ENCODE peak calls at places on chromosome 2, in seven cellular contexts. B is spleen, A is body of pancreas, D is upper lobe of right lung, P is lung, S is WERI-Rb-1, E is transverse colon. K is an unnamed sample.

GRCh38 chr2:226791056-226791486 is 8.5 kb downstream of the IRS1 start:
- DNase-seq in B (no peak), A (no peak), D (peak; percentile 76), P (peak; percentile 51), S (peak; percentile 38), E (peak; percentile 59), K (peak; percentile 59)

GRCh38 chr2:185668710-185669109 is 69.9 kb upstream of the FSIP2 start:
- DNase-seq in B (no peak), A (no peak), D (no peak), P (no peak), S (no peak), E (no peak), K (no peak)

GRCh38 chr2:88307817-88308216 is 137.7 kb downstream of the THNSL2 start:
- DNase-seq in B (no peak), A (no peak), D (no peak), P (no peak), S (peak; percentile 16), E (no peak), K (no peak)

GRCh38 chr2:102268529-102269524 is 42.5 kb upstream of the IL1RL1 start:
- DNase-seq in B (no peak), A (no peak), D (no peak), P (no peak), S (no peak), E (no peak), K (no peak)

GRCh38 chr2:160932960-160933359 is 227.3 kb upstream of the TANK start:
- DNase-seq in B (no peak), A (no peak), D (no peak), P (no peak), S (no peak), E (no peak), K (no peak)

GRCh38 chr2:171522804-171523338 is 597 bp downstream of the CYBRD1 start:
- DNase-seq in B (peak; percentile 81), A (no peak), D (peak; percentile 72), P (no peak), S (peak; percentile 27), E (peak; percentile 32), K (peak; percentile 23)

GRCh38 chr2:195021704-195022513 is 635.1 kb upstream of the SLC39A10 start:
- DNase-seq in B (no peak), A (no peak), D (no peak), P (no peak), S (no peak), E (no peak), K (no peak)

GRCh38 chr2:158094487-158095092 is 7.1 kb upstream of the UPP2 start:
- DNase-seq in B (peak; percentile 9), A (no peak), D (no peak), P (no peak), S (no peak), E (peak; percentile 16), K (peak; percentile 45)

GRCh38 chr2:188395903-188396699 is 104.4 kb downstream of the GULP1 start:
- DNase-seq in B (peak; percentile 58), A (no peak), D (no peak), P (no peak), S (no peak), E (no peak), K (no peak)

GRCh38 chr2:40240067-40240466 is 211.8 kb downstream of the SLC8A1 start:
- DNase-seq in B (no peak), A (peak; percentile 51), D (peak; percentile 76), P (peak; percentile 67), S (no peak), E (peak; percentile 61), K (peak; percentile 67)

GRCh38 chr2:12202702-12203101 is 456.3 kb downstream of the LPIN1 start:
- DNase-seq in B (no peak), A (no peak), D (no peak), P (no peak), S (no peak), E (no peak), K (no peak)

GRCh38 chr2:134919360-134920210 is 963 bp downstream of the CCNT2 start:
- DNase-seq in B (no peak), A (peak; percentile 43), D (no peak), P (peak; percentile 33), S (no peak), E (peak; percentile 60), K (peak; percentile 60)

GRCh38 chr2:216776076-216776726 is 80.9 kb upstream of the IGFBP5 start:
- DNase-seq in B (no peak), A (no peak), D (no peak), P (no peak), S (no peak), E (no peak), K (no peak)

GRCh38 chr2:46701152-46701551 is 214.5 kb downstream of the MCFD2 start:
- DNase-seq in B (no peak), A (no peak), D (no peak), P (no peak), S (no peak), E (no peak), K (no peak)

GRCh38 chr2:33933203-33933602 is 334.1 kb upstream of the FAM98A start:
- DNase-seq in B (no peak), A (no peak), D (no peak), P (no peak), S (no peak), E (no peak), K (no peak)

GRCh38 chr2:116761864-116762263 is 1052.6 kb upstream of the DDX18 start:
- DNase-seq in B (no peak), A (no peak), D (no peak), P (no peak), S (no peak), E (no peak), K (no peak)

GRCh38 chr2:109545828-109546713 is 67.7 kb downstream of the SEPTIN10 start:
- DNase-seq in B (no peak), A (peak; percentile 67), D (peak; percentile 72), P (peak; percentile 57), S (peak; percentile 60), E (peak; percentile 63), K (peak; percentile 73)

GRCh38 chr2:23412556-23413155 is 27.7 kb downstream of the KLHL29 start:
- DNase-seq in B (peak; percentile 24), A (no peak), D (no peak), P (no peak), S (no peak), E (no peak), K (no peak)

GRCh38 chr2:197782121-197782520 is 3.0 kb downstream of the BOLL start:
- DNase-seq in B (no peak), A (no peak), D (no peak), P (no peak), S (no peak), E (no peak), K (no peak)

GRCh38 chr2:239934571-239935171 is 90.5 kb downstream of the NDUFA10 start:
- DNase-seq in B (peak; percentile 85), A (peak; percentile 48), D (peak; percentile 59), P (no peak), S (peak; percentile 78), E (peak; percentile 71), K (peak; percentile 71)

DNA sequence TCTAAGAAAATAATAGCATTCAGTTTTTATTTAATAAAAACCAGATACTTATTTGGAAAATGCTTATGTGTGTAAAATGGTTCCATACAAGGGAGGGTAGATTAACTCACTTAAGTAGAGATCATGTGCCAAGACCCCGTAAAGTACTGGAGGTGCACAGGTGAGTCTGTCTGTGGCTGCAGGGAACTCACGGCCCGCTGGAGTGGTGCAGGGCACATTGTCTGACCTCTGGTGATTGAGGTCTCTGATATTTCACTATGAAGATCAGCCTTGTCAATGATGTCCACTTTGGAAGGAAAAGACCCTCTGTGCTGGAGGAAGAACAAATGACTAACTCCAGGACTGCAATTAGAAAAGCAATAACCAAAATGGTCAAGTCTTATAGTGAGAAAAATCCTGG is 161.5 kb downstream of the TMEM18 start:
- DNase-seq in B (no peak), A (no peak), D (no peak), P (no peak), S (no peak), E (no peak), K (no peak)
- TF ChIP-seq CTCF in B (no peak), A (no peak), D (no peak), P (no peak), S (no peak), E (no peak), K (no peak)

DNA sequence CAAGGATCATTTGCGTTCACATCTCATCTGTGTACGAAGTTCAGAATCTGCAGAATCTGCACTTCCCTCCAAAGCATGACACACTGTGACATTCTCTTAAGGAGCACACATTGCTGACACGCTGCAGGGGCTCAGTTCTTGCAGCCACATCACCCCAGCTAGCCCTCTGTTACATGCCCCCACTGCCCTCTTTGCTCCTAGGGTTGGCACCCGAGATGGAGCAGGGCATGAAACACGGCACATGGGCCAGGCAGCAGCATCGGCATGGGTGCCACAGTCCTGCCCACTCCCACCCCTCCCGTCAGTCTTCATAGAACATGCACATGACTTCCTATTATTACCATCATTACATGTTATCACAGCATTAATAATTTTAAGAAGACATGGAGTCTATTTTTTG is 76.4 kb downstream of the COL6A3 start:
- DNase-seq in B (peak; percentile 48), A (no peak), D (no peak), P (no peak), S (no peak), E (no peak), K (no peak)
- H3K36me3 ChIP-seq in B (no peaks in the 10 kb centered on the region), A (no peaks in the 10 kb centered on the region), D (peaks cover 27% of the 10 kb centered on the region), P (no peaks in the 10 kb centered on the region), S (no peaks in the 10 kb centered on the region), E (peaks cover 4% of the 10 kb centered on the region), K (no peaks in the 10 kb centered on the region)

DNA sequence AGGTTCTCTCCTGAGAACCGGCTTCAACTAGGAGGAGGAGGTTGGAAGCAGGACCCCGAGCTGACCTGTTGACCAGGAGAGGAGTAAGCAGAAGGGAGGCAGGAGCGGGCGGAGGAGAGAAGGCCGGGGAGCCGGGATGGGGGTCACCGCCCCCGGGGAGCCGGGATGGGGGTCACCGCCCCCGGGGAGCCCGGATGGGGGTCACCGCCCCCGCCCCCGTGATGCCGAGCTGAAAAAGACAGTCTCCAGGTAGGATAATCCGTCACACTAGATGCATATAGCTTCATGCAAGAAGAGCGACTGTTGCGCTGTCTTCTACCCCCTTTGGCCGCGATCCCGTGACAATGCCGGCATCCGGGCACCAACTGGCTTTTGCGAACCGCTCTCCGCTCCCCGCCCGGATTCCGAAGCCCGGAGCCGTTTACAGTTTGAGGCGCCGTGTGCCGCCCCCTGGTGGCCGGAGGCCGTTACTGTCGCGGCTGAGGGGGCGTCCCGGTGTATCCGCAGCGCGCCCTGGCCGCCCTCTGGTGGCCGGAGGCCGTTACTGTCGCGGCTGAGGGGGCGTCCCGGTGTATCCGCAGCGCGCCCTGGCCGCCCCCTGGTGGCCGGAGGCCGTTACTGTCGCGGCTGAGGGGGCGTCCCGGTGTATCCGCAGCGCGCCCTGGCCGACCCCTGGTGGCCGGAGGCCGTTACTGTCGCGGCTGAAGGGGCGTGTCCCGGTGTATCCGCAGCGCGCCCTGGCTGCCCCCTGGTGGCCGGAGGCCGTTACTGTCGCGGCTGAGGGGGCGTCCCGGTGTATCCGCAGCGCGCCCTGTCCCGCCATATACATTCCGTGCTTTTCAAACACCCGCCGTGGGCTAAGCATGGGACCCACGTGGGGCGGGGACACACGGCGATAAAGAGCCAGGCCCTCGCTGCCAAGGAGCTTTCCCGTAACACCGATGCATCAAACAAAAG is 89.6 kb downstream of the ACTR3 start:
- DNase-seq in B (peak; percentile 82), A (peak; percentile 33), D (no peak), P (no peak), S (peak; percentile 22), E (no peak), K (no peak)
- TF ChIP-seq CTCF in B (no peak), A (peak; percentile 32), D (peak; percentile 57), P (peak; percentile 4), S (peak; percentile 49), E (no peak), K (peak; percentile 19)

DNA sequence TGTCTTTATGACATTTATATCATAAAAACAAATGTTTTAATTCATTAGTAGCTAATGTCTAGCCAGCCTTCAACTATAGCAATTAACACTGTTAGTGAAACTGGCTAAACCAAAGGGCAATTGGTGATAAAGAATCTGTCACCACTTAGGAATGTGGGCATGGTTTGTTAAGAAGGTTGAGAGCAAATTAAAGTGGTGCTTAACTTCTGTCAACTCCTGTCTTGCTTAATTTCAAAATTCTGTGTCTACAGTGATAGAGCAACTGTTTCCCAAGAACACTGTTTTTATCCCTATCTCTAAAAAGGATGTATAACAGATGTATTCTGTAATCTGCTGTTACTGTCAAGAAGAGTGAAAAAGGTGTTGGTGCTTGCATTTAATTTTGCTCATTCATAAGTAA is 36.5 kb downstream of the CFAP36 start:
- DNase-seq in B (no peak), A (no peak), D (no peak), P (no peak), S (no peak), E (no peak), K (no peak)
- H3K36me3 ChIP-seq in B (no peaks in the 10 kb centered on the region), A (no peaks in the 10 kb centered on the region), D (peaks cover 80% of the 10 kb centered on the region), P (peaks cover 22% of the 10 kb centered on the region), S (peaks cover 69% of the 10 kb centered on the region), E (peaks cover 46% of the 10 kb centered on the region), K (peaks cover 6% of the 10 kb centered on the region)